ENCODE peak calls at places on chromosomes 11 and 22, in nine cellular contexts. X, G, B, P, D, H, S, K and L are unnamed samples.

GRCh38 chr11:114178656-114179055 is 117.5 kb upstream of the NNMT start:
- DNase-seq in H (no peak), S (no peak), G (no peak), P (no peak), X (no peak), D (no peak), B (no peak), K (no peak), L (no peak)

GRCh38 chr11:105092255-105093239 is 47.0 kb downstream of the CARD18 start:
- DNase-seq in X (no peak), G (peak; percentile 20), K (no peak), P (no peak), S (no peak), H (no peak), D (no peak), B (no peak), L (no peak)

GRCh38 chr22:37121887-37122591 is 12.5 kb upstream of the TMPRSS6 start:
- DNase-seq in X (peak; percentile 76), G (peak; percentile 37), B (no peak), H (peak; percentile 89), S (no peak), P (peak; percentile 30), D (peak; percentile 98), K (no peak), L (peak; percentile 83)

GRCh38 chr22:42283288-42284229 is 13.1 kb upstream of the TCF20 start:
- DNase-seq in X (no peak), D (peak; percentile 53), P (no peak), K (no peak), S (peak; percentile 71), G (no peak), H (peak; percentile 70), B (no peak), L (no peak)

GRCh38 chr11:67649634-67650540 is 643 bp downstream of the ACY3 start:
- DNase-seq in P (peak; percentile 88), B (no peak), D (no peak), S (no peak), X (peak; percentile 39), H (no peak), K (no peak), G (no peak), L (no peak)

GRCh38 chr11:26651916-26652315 is 69.9 kb downstream of the SLC5A12 start:
- DNase-seq in D (no peak), K (no peak), X (no peak), B (no peak), S (no peak), H (no peak), G (no peak), P (no peak), L (no peak)

GRCh38 chr11:122115520-122116343 is at the start of gene BLID:
- DNase-seq in X (no peak), B (no peak), K (no peak), S (no peak), H (no peak), D (no peak), G (peak; percentile 46), P (peak; percentile 6), L (no peak)

GRCh38 chr11:96187779-96188624 is 155.0 kb downstream of the MAML2 start:
- DNase-seq in H (no peak), G (peak; percentile 85), S (no peak), P (no peak), D (no peak), X (no peak), B (no peak), K (peak; percentile 26), L (no peak)

GRCh38 chr11:94954753-94955152 is 18.6 kb downstream of the CWC15 start:
- DNase-seq in G (no peak), S (no peak), B (no peak), P (no peak), X (no peak), K (no peak), D (peak; percentile 19), H (no peak), L (no peak)

GRCh38 chr11:36292311-36292722 is 3.1 kb upstream of the COMMD9 start:
- DNase-seq in G (peak; percentile 47), P (peak; percentile 72), B (no peak), D (peak; percentile 63), H (no peak), X (peak; percentile 61), K (no peak), S (no peak), L (no peak)

GRCh38 chr11:28673687-28674431 is 565.7 kb downstream of the METTL15 start:
- DNase-seq in D (no peak), P (no peak), G (peak; percentile 13), S (no peak), X (no peak), H (no peak), B (no peak), K (no peak), L (no peak)

GRCh38 chr22:49136041-49136815 is 691.4 kb downstream of the BRD1 start:
- DNase-seq in G (no peak), H (peak; percentile 53), D (no peak), B (no peak), X (no peak), S (no peak), P (no peak), K (no peak), L (no peak)

GRCh38 chr22:49136816-49137180 is 690.9 kb downstream of the BRD1 start:
- DNase-seq in D (no peak), H (peak; percentile 65), P (no peak), X (no peak), K (no peak), B (no peak), G (no peak), S (no peak), L (no peak)

GRCh38 chr22:49137216-49137840 is 690.3 kb downstream of the BRD1 start:
- DNase-seq in G (no peak), H (peak; percentile 39), X (no peak), S (no peak), K (no peak), P (no peak), D (no peak), B (no peak), L (no peak)

GRCh38 chr22:49139492-49140151 is 688.1 kb downstream of the BRD1 start:
- DNase-seq in K (no peak), D (no peak), G (no peak), P (no peak), B (no peak), X (no peak), H (peak; percentile 56), S (no peak), L (no peak)

GRCh38 chr22:49138250-49138790 is 689.4 kb downstream of the BRD1 start:
- DNase-seq in X (no peak), H (no peak), G (no peak), D (no peak), P (no peak), B (no peak), S (no peak), K (no peak), L (no peak)
- H3K9me3 ChIP-seq in X (no peaks in the 10 kb centered on the region), H (no peaks in the 10 kb centered on the region), G (peaks cover 44% of the 10 kb centered on the region), D (no peaks in the 10 kb centered on the region), P (no peaks in the 10 kb centered on the region), B (no peaks in the 10 kb centered on the region), S (no peaks in the 10 kb centered on the region), K (no peaks in the 10 kb centered on the region), L (peaks cover 2% of the 10 kb centered on the region)

GRCh38 chr11:2647167-2647566 is 52.6 kb downstream of the KCNQ1OT1 start:
- DNase-seq in S (no peak), D (no peak), G (no peak), K (no peak), B (no peak), P (no peak), H (no peak), X (no peak), L (no peak)
- H3K9me3 ChIP-seq in S (peaks cover 28% of the 10 kb centered on the region), D (no peaks in the 10 kb centered on the region), G (peaks cover 61% of the 10 kb centered on the region), K (no peaks in the 10 kb centered on the region), B (no peaks in the 10 kb centered on the region), P (peaks cover 47% of the 10 kb centered on the region), H (peaks cover 95% of the 10 kb centered on the region), X (no peaks in the 10 kb centered on the region), L (peaks cover 16% of the 10 kb centered on the region)

DNA sequence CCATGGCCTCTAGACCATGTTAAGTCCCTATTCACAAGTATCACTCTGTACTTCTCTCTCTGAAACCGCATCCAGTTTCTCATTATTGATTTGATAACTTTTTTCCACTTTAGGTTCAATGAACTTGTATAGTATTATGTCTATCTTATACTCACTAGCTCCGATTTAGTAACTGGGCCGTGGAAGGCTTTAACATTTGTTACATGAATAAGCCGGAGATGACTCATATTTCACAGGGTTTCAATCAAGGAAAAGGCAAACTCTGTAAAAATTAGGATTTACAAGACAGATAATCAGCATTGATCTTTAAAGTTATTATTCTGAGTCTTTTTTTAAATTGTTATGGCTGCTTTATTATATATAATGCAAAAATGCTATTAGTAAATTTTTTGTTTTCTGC is 662.2 kb upstream of the CNTN5 start:
- DNase-seq in H (no peak), P (no peak), X (no peak), D (no peak), B (no peak), K (no peak), G (no peak), S (no peak), L (no peak)
- H3K9me3 ChIP-seq in H (no peaks in the 10 kb centered on the region), P (peaks cover 9% of the 10 kb centered on the region), X (no peaks in the 10 kb centered on the region), D (no peaks in the 10 kb centered on the region), B (no peaks in the 10 kb centered on the region), K (no peaks in the 10 kb centered on the region), G (peaks cover 4% of the 10 kb centered on the region), S (no peaks in the 10 kb centered on the region), L (peaks cover 2% of the 10 kb centered on the region)

GRCh38 chr22:49627217-49628181 is 200.2 kb downstream of the BRD1 start:
- DNase-seq in P (no peak), S (peak; percentile 53), G (no peak), H (peak; percentile 58), K (no peak), X (no peak), D (no peak), B (peak; percentile 49), L (no peak)
- H3K9me3 ChIP-seq in P (no peaks in the 10 kb centered on the region), S (no peaks in the 10 kb centered on the region), G (peaks cover 16% of the 10 kb centered on the region), H (no peaks in the 10 kb centered on the region), K (no peaks in the 10 kb centered on the region), X (no peaks in the 10 kb centered on the region), D (no peaks in the 10 kb centered on the region), B (no peaks in the 10 kb centered on the region), L (no peaks in the 10 kb centered on the region)

GRCh38 chr11:108206171-108206570 is 16.3 kb downstream of the NPAT start:
- DNase-seq in B (no peak), H (no peak), G (no peak), P (no peak), X (no peak), D (no peak), K (no peak), S (no peak), L (no peak)
- H3K9me3 ChIP-seq in B (no peaks in the 10 kb centered on the region), H (peaks cover 27% of the 10 kb centered on the region), G (peaks cover 16% of the 10 kb centered on the region), P (peaks cover 65% of the 10 kb centered on the region), X (no peaks in the 10 kb centered on the region), D (no peaks in the 10 kb centered on the region), K (no peaks in the 10 kb centered on the region), S (peaks cover 16% of the 10 kb centered on the region), L (peaks cover 8% of the 10 kb centered on the region)

DNA sequence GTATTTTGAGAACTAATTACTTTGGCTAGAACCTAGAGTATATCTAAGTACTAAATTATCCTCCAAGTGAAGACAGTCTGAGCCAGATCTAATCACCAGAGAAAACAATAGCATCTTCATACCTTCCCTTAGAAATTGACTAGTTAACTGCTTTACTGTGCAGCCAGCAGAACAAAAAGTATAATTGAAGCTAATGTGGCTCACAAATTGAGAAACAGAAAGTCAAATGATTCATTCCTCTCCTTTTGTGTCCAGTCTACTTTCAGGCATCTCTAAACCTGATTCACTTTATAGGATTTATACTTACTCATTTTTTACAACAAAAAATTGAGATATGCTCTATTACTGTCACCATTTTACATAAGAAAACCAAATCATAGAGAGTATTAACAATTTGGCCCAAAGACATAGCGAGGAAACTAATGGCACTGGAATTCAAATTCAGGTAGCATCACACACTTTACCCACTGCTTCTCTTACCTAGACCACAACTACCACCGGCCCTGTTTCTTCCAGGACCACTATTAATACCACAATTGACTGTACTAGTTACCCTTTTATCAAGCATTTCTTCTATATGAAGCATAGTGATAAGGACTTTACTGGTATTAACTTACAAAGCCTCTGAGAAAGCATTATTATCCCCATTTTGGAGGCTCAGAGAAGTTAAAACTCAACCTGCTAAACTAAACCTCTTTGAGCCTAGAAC is 1402.6 kb upstream of the TENM4 start:
- DNase-seq in G (no peak), X (no peak), H (no peak), S (no peak), K (no peak), B (no peak), P (no peak), D (no peak), L (no peak)
- H3K9me3 ChIP-seq in G (no peaks in the 10 kb centered on the region), X (no peaks in the 10 kb centered on the region), H (no peaks in the 10 kb centered on the region), S (no peaks in the 10 kb centered on the region), K (no peaks in the 10 kb centered on the region), B (no peaks in the 10 kb centered on the region), P (no peaks in the 10 kb centered on the region), D (no peaks in the 10 kb centered on the region), L (no peaks in the 10 kb centered on the region)